ENCODE peak calls at places on chromosomes 5 and 9, in nine cellular contexts. U is stimulated activated naive CD8-positive, alpha-beta T cell treated with anti-CD3 and anti-CD28 coated beads, Interleukin-15, Interleukin-2, amounts not matched to agents 100 U/mL and 50 U/mL, for 24 hours; N is erythroblast; O is activated T-cell treated with anti-CD3 and anti-CD28 coated beads, Interleukin-2, amount 50 U/mL, for 1 hour; A is T-helper 17 cell; W is T1000; C is stimulated activated naive B cell treated with anti-CD40 and anti-IgM and Interleukin-4, amounts not matched to agents 10 μg/mL and 1 μg/mL and 100 μg/mL, for 72 hours; G is astrocyte of the cerebellum; H is iPS-NIHi11. R is an unnamed sample.

GRCh38 chr9:127549771-127550170 is 62.3 kb upstream of the STXBP1 start:
- DNase-seq in U (no peak), N (no peak), O (no peak), A (no peak), W (no peak), C (no peak), G (no peak), H (no peak), R (no peak)

GRCh38 chr5:151024894-151025606 is 4.7 kb downstream of the GPX3 start:
- DNase-seq in U (no peak), N (no peak), O (no peak), A (no peak), W (no peak), C (no peak), G (no peak), H (no peak), R (no peak)

GRCh38 chr9:125646222-125647100 is 60.5 kb downstream of the MAPKAP1 start:
- DNase-seq in U (no peak), N (no peak), O (no peak), A (no peak), W (no peak), C (no peak), G (no peak), H (no peak), R (no peak)

GRCh38 chr5:5881294-5881693 is 458.8 kb downstream of the ICE1 start:
- DNase-seq in U (no peak), N (no peak), O (no peak), A (no peak), W (no peak), C (no peak), G (no peak), H (peak), R (no peak)

GRCh38 chr5:138508958-138509357 is 34.1 kb downstream of the ETF1 start:
- DNase-seq in U (no peak), N (no peak), O (no peak), A (no peak), W (no peak), C (no peak), G (no peak), H (no peak), R (no peak)

GRCh38 chr5:16957305-16958165 is 21.4 kb upstream of the MYO10 start:
- DNase-seq in U (no peak), N (no peak), O (no peak), A (no peak), W (no peak), C (no peak), G (peak), H (no peak), R (peak)

GRCh38 chr9:137310190-137311052 is 8.3 kb upstream of the NRARP start:
- DNase-seq in U (no peak), N (no peak), O (peak), A (no peak), W (no peak), C (no peak), G (no peak), H (peak), R (no peak)

GRCh38 chr5:173742432-173742816 is 126.0 kb upstream of the BOD1 start:
- DNase-seq in U (no peak), N (peak), O (no peak), A (no peak), W (no peak), C (no peak), G (no peak), H (no peak), R (no peak)

GRCh38 chr5:52859619-52860018 is 71.9 kb downstream of the ITGA1 start:
- DNase-seq in U (no peak), N (no peak), O (no peak), A (no peak), W (no peak), C (no peak), G (peak), H (no peak), R (no peak)

GRCh38 chr9:89683626-89684025 is 78.8 kb downstream of the GADD45G start:
- DNase-seq in U (no peak), N (no peak), O (no peak), A (no peak), W (no peak), C (no peak), G (no peak), H (no peak), R (no peak)

GRCh38 chr9:126637002-126637849 is 23.5 kb downstream of the LMX1B start:
- DNase-seq in U (no peak), N (no peak), O (no peak), A (no peak), W (no peak), C (no peak), G (no peak), H (no peak), R (no peak)

GRCh38 chr9:137179761-137180160 is 7.9 kb upstream of the TMEM210 start:
- DNase-seq in U (no peak), N (no peak), O (no peak), A (no peak), W (no peak), C (no peak), G (no peak), H (no peak), R (no peak)

GRCh38 chr9:37030591-37030939 is 3.5 kb downstream of the PAX5 start:
- DNase-seq in U (no peak), N (no peak), O (no peak), A (no peak), W (no peak), C (peak), G (no peak), H (no peak), R (no peak)

GRCh38 chr9:70021026-70021571 is 22.5 kb upstream of the MAMDC2 start:
- DNase-seq in U (no peak), N (no peak), O (no peak), A (no peak), W (peak), C (no peak), G (peak), H (no peak), R (peak)

GRCh38 chr5:134957920-134958608 is 9.6 kb upstream of the CATSPER3 start:
- DNase-seq in U (no peak), N (no peak), O (no peak), A (no peak), W (no peak), C (no peak), G (no peak), H (no peak), R (no peak)

GRCh38 chr5:30102185-30102584 is 1091.3 kb upstream of the CDH6 start:
- DNase-seq in U (no peak), N (no peak), O (no peak), A (no peak), W (no peak), C (no peak), G (no peak), H (no peak), R (no peak)

GRCh38 chr9:126287467-126287866 is 39.2 kb upstream of the MVB12B start:
- DNase-seq in U (no peak), N (no peak), O (no peak), A (no peak), W (no peak), C (no peak), G (no peak), H (no peak), R (no peak)

GRCh38 chr9:22040760-22041159 is 31.7 kb upstream of the CDKN2B start:
- DNase-seq in U (no peak), N (no peak), O (no peak), A (no peak), W (no peak), C (no peak), G (no peak), H (no peak), R (peak)

GRCh38 chr9:90141723-90142122 is 500.9 kb downstream of the DIRAS2 start:
- DNase-seq in U (no peak), N (peak), O (no peak), A (no peak), W (no peak), C (no peak), G (peak), H (peak), R (peak)

GRCh38 chr5:172979778-172980177 is 3.8 kb upstream of the ATP6V0E1 start:
- DNase-seq in U (no peak), N (no peak), O (no peak), A (no peak), W (peak), C (no peak), G (no peak), H (no peak), R (peak)

GRCh38 chr5:154940375-154940771 is 500 bp upstream of the MRPL22 start:
- DNase-seq in U (no peak), N (peak), O (no peak), A (no peak), W (no peak), C (no peak), G (no peak), H (no peak), R (no peak)

GRCh38 chr5:74107899-74108298 is 481.9 kb downstream of the ARHGEF28 start:
- DNase-seq in U (no peak), N (no peak), O (no peak), A (no peak), W (no peak), C (no peak), G (no peak), H (no peak), R (no peak)

GRCh38 chr5:31049933-31050704 is 143.4 kb upstream of the CDH6 start:
- DNase-seq in U (no peak), N (no peak), O (no peak), A (no peak), W (no peak), C (no peak), G (no peak), H (peak), R (no peak)

GRCh38 chr9:125401317-125401716 is 139.7 kb downstream of the GAPVD1 start:
- DNase-seq in U (no peak), N (no peak), O (no peak), A (no peak), W (no peak), C (no peak), G (no peak), H (no peak), R (no peak)

GRCh38 chr9:90778746-90779145 is 22.9 kb upstream of the SYK start:
- DNase-seq in U (no peak), N (no peak), O (no peak), A (no peak), W (no peak), C (no peak), G (no peak), H (peak), R (no peak)

GRCh38 chr9:13726746-13727145 is 447.3 kb upstream of the MPDZ start:
- DNase-seq in U (no peak), N (no peak), O (no peak), A (no peak), W (no peak), C (no peak), G (no peak), H (no peak), R (no peak)

GRCh38 chr5:45692481-45692880 is 3.7 kb downstream of the HCN1 start:
- DNase-seq in U (no peak), N (no peak), O (no peak), A (no peak), W (no peak), C (no peak), G (no peak), H (no peak), R (no peak)

GRCh38 chr9:33932078-33932807 is 115.3 kb downstream of the UBE2R2 start:
- DNase-seq in U (no peak), N (no peak), O (no peak), A (no peak), W (no peak), C (no peak), G (no peak), H (no peak), R (no peak)

GRCh38 chr9:82903503-82903902 is 159.4 kb downstream of the RASEF start:
- DNase-seq in U (no peak), N (no peak), O (no peak), A (no peak), W (no peak), C (no peak), G (no peak), H (peak), R (no peak)

GRCh38 chr5:116288524-116288923 is 203.7 kb downstream of the COMMD10 start:
- DNase-seq in U (no peak), N (no peak), O (no peak), A (no peak), W (no peak), C (no peak), G (no peak), H (no peak), R (no peak)

R was measured in foreskin fibroblast.